ENCODE peak calls at places on chromosome 1, in nine cellular contexts. One of them, this sample, is unnamed.

GRCh38 chr1:193614817-193615216 is 428.4 kb upstream of the B3GALT2 start:
- DNase-seq in stimulated activated CD4-positive, alpha-beta T cell treated with anti-CD3 and anti-CD28 coated beads, TNF-alpha, amount 100 ng/mL, for 1 hour: no peak
- DNase-seq in stimulated activated effector memory CD8-positive, alpha-beta T cell treated with anti-CD3 and anti-CD28 coated beads, Interleukin-12 subunit alpha, Interleukin-12 subunit beta, amount 100 ng/mL, for 72 hours: no peak
- DNase-seq in psoas muscle: no peak
- DNase-seq in ACHN: no peak
- DNase-seq in cardiac septum: no peak
- DNase-seq in substantia nigra: no peak
- DNase-seq in lung: no peak
- DNase-seq in activated CD4-positive, alpha-beta T cell treated with anti-CD3 and anti-CD28 coated beads for 24 hours: no peak
- DNase-seq in this sample: no peak

GRCh38 chr1:77056525-77056924 is 162.7 kb downstream of the PIGK start:
- DNase-seq in lung: no peak
- DNase-seq in stimulated activated effector memory CD8-positive, alpha-beta T cell treated with anti-CD3 and anti-CD28 coated beads, Interleukin-12 subunit alpha, Interleukin-12 subunit beta, amount 100 ng/mL, for 72 hours: no peak
- DNase-seq in substantia nigra: no peak
- DNase-seq in activated CD4-positive, alpha-beta T cell treated with anti-CD3 and anti-CD28 coated beads for 24 hours: no peak
- DNase-seq in cardiac septum: no peak
- DNase-seq in stimulated activated CD4-positive, alpha-beta T cell treated with anti-CD3 and anti-CD28 coated beads, TNF-alpha, amount 100 ng/mL, for 1 hour: no peak
- DNase-seq in psoas muscle: no peak
- DNase-seq in ACHN: no peak
- DNase-seq in this sample: no peak

GRCh38 chr1:156571959-156572662 is at the start of gene IQGAP3:
- DNase-seq in stimulated activated effector memory CD8-positive, alpha-beta T cell treated with anti-CD3 and anti-CD28 coated beads, Interleukin-12 subunit alpha, Interleukin-12 subunit beta, amount 100 ng/mL, for 72 hours: peak
- DNase-seq in stimulated activated CD4-positive, alpha-beta T cell treated with anti-CD3 and anti-CD28 coated beads, TNF-alpha, amount 100 ng/mL, for 1 hour: peak
- DNase-seq in substantia nigra: peak
- DNase-seq in psoas muscle: peak
- DNase-seq in ACHN: peak
- DNase-seq in lung: peak
- DNase-seq in activated CD4-positive, alpha-beta T cell treated with anti-CD3 and anti-CD28 coated beads for 24 hours: peak
- DNase-seq in cardiac septum: peak
- DNase-seq in this sample: peak

GRCh38 chr1:246558041-246558440 is 8.0 kb downstream of the TFB2M start:
- DNase-seq in stimulated activated CD4-positive, alpha-beta T cell treated with anti-CD3 and anti-CD28 coated beads, TNF-alpha, amount 100 ng/mL, for 1 hour: no peak
- DNase-seq in lung: no peak
- DNase-seq in stimulated activated effector memory CD8-positive, alpha-beta T cell treated with anti-CD3 and anti-CD28 coated beads, Interleukin-12 subunit alpha, Interleukin-12 subunit beta, amount 100 ng/mL, for 72 hours: no peak
- DNase-seq in ACHN: no peak
- DNase-seq in psoas muscle: no peak
- DNase-seq in cardiac septum: no peak
- DNase-seq in activated CD4-positive, alpha-beta T cell treated with anti-CD3 and anti-CD28 coated beads for 24 hours: no peak
- DNase-seq in substantia nigra: no peak
- DNase-seq in this sample: no peak

GRCh38 chr1:77322061-77322900 is 40.5 kb downstream of the AK5 start:
- DNase-seq in lung: no peak
- DNase-seq in activated CD4-positive, alpha-beta T cell treated with anti-CD3 and anti-CD28 coated beads for 24 hours: no peak
- DNase-seq in ACHN: peak
- DNase-seq in stimulated activated CD4-positive, alpha-beta T cell treated with anti-CD3 and anti-CD28 coated beads, TNF-alpha, amount 100 ng/mL, for 1 hour: no peak
- DNase-seq in substantia nigra: no peak
- DNase-seq in psoas muscle: no peak
- DNase-seq in stimulated activated effector memory CD8-positive, alpha-beta T cell treated with anti-CD3 and anti-CD28 coated beads, Interleukin-12 subunit alpha, Interleukin-12 subunit beta, amount 100 ng/mL, for 72 hours: no peak
- DNase-seq in cardiac septum: no peak
- DNase-seq in this sample: no peak

GRCh38 chr1:74731399-74732052 is 1.3 kb downstream of the CRYZ start:
- DNase-seq in stimulated activated CD4-positive, alpha-beta T cell treated with anti-CD3 and anti-CD28 coated beads, TNF-alpha, amount 100 ng/mL, for 1 hour: no peak
- DNase-seq in substantia nigra: no peak
- DNase-seq in activated CD4-positive, alpha-beta T cell treated with anti-CD3 and anti-CD28 coated beads for 24 hours: no peak
- DNase-seq in psoas muscle: no peak
- DNase-seq in lung: no peak
- DNase-seq in cardiac septum: no peak
- DNase-seq in stimulated activated effector memory CD8-positive, alpha-beta T cell treated with anti-CD3 and anti-CD28 coated beads, Interleukin-12 subunit alpha, Interleukin-12 subunit beta, amount 100 ng/mL, for 72 hours: no peak
- DNase-seq in ACHN: peak
- DNase-seq in this sample: no peak

GRCh38 chr1:16162163-16162822 is 6.4 kb upstream of the EPHA2 start:
- DNase-seq in cardiac septum: no peak
- DNase-seq in substantia nigra: no peak
- DNase-seq in stimulated activated effector memory CD8-positive, alpha-beta T cell treated with anti-CD3 and anti-CD28 coated beads, Interleukin-12 subunit alpha, Interleukin-12 subunit beta, amount 100 ng/mL, for 72 hours: no peak
- DNase-seq in ACHN: no peak
- DNase-seq in lung: no peak
- DNase-seq in psoas muscle: no peak
- DNase-seq in stimulated activated CD4-positive, alpha-beta T cell treated with anti-CD3 and anti-CD28 coated beads, TNF-alpha, amount 100 ng/mL, for 1 hour: peak
- DNase-seq in activated CD4-positive, alpha-beta T cell treated with anti-CD3 and anti-CD28 coated beads for 24 hours: no peak
- DNase-seq in this sample: no peak

GRCh38 chr1:108149796-108150467 is 50.2 kb downstream of the SLC25A24 start:
- DNase-seq in substantia nigra: no peak
- DNase-seq in psoas muscle: no peak
- DNase-seq in cardiac septum: no peak
- DNase-seq in stimulated activated CD4-positive, alpha-beta T cell treated with anti-CD3 and anti-CD28 coated beads, TNF-alpha, amount 100 ng/mL, for 1 hour: no peak
- DNase-seq in stimulated activated effector memory CD8-positive, alpha-beta T cell treated with anti-CD3 and anti-CD28 coated beads, Interleukin-12 subunit alpha, Interleukin-12 subunit beta, amount 100 ng/mL, for 72 hours: no peak
- DNase-seq in lung: no peak
- DNase-seq in activated CD4-positive, alpha-beta T cell treated with anti-CD3 and anti-CD28 coated beads for 24 hours: no peak
- DNase-seq in ACHN: no peak
- DNase-seq in this sample: no peak

GRCh38 chr1:165827199-165828102 is at the start of gene UCK2:
- DNase-seq in lung: peak
- DNase-seq in stimulated activated CD4-positive, alpha-beta T cell treated with anti-CD3 and anti-CD28 coated beads, TNF-alpha, amount 100 ng/mL, for 1 hour: peak
- DNase-seq in activated CD4-positive, alpha-beta T cell treated with anti-CD3 and anti-CD28 coated beads for 24 hours: peak
- DNase-seq in ACHN: peak
- DNase-seq in substantia nigra: peak
- DNase-seq in cardiac septum: peak
- DNase-seq in psoas muscle: peak
- DNase-seq in stimulated activated effector memory CD8-positive, alpha-beta T cell treated with anti-CD3 and anti-CD28 coated beads, Interleukin-12 subunit alpha, Interleukin-12 subunit beta, amount 100 ng/mL, for 72 hours: peak
- DNase-seq in this sample: peak

GRCh38 chr1:201272838-201273237 is 10.5 kb upstream of the PKP1 start:
- DNase-seq in ACHN: no peak
- DNase-seq in stimulated activated CD4-positive, alpha-beta T cell treated with anti-CD3 and anti-CD28 coated beads, TNF-alpha, amount 100 ng/mL, for 1 hour: no peak
- DNase-seq in activated CD4-positive, alpha-beta T cell treated with anti-CD3 and anti-CD28 coated beads for 24 hours: no peak
- DNase-seq in cardiac septum: no peak
- DNase-seq in stimulated activated effector memory CD8-positive, alpha-beta T cell treated with anti-CD3 and anti-CD28 coated beads, Interleukin-12 subunit alpha, Interleukin-12 subunit beta, amount 100 ng/mL, for 72 hours: no peak
- DNase-seq in substantia nigra: no peak
- DNase-seq in psoas muscle: no peak
- DNase-seq in lung: no peak
- DNase-seq in this sample: no peak

GRCh38 chr1:224525411-224526040 is 90.6 kb upstream of the CNIH3 start:
- DNase-seq in lung: no peak
- DNase-seq in stimulated activated CD4-positive, alpha-beta T cell treated with anti-CD3 and anti-CD28 coated beads, TNF-alpha, amount 100 ng/mL, for 1 hour: no peak
- DNase-seq in stimulated activated effector memory CD8-positive, alpha-beta T cell treated with anti-CD3 and anti-CD28 coated beads, Interleukin-12 subunit alpha, Interleukin-12 subunit beta, amount 100 ng/mL, for 72 hours: no peak
- DNase-seq in ACHN: no peak
- DNase-seq in psoas muscle: no peak
- DNase-seq in substantia nigra: no peak
- DNase-seq in cardiac septum: no peak
- DNase-seq in activated CD4-positive, alpha-beta T cell treated with anti-CD3 and anti-CD28 coated beads for 24 hours: no peak
- DNase-seq in this sample: no peak

GRCh38 chr1:110319332-110320167 is 19.6 kb upstream of the RBM15 start:
- DNase-seq in stimulated activated effector memory CD8-positive, alpha-beta T cell treated with anti-CD3 and anti-CD28 coated beads, Interleukin-12 subunit alpha, Interleukin-12 subunit beta, amount 100 ng/mL, for 72 hours: no peak
- DNase-seq in cardiac septum: no peak
- DNase-seq in stimulated activated CD4-positive, alpha-beta T cell treated with anti-CD3 and anti-CD28 coated beads, TNF-alpha, amount 100 ng/mL, for 1 hour: no peak
- DNase-seq in ACHN: no peak
- DNase-seq in lung: no peak
- DNase-seq in psoas muscle: no peak
- DNase-seq in substantia nigra: no peak
- DNase-seq in activated CD4-positive, alpha-beta T cell treated with anti-CD3 and anti-CD28 coated beads for 24 hours: no peak
- DNase-seq in this sample: no peak

This sample was measured in spleen.